ENCODE peak calls at places on chromosomes 11 and 22, in four cellular contexts. R is cardiac muscle cell, Y is upper lobe of right lung, L is Caco-2. V is an unnamed sample. For H3K36me3 and H3K9me3, the result is how much of the 10 kb centered on the place peaks cover.

GRCh38 chr22:24011735-24012068 is 598 bp downstream of the CABIN1 start:
- DNase-seq in R (no peak), Y (no peak), L (no peak), V (no peak)

GRCh38 chr22:19495562-19496323 is 16.0 kb downstream of the CDC45 start:
- DNase-seq in Y (no peak), L (no peak), R (peak), V (no peak)

GRCh38 chr11:126716456-126717083 is 284.0 kb downstream of the KIRREL3 start:
- DNase-seq in R (peak), L (no peak), Y (no peak), V (peak)

GRCh38 chr11:75283391-75283931 is 42.9 kb downstream of the TPBGL start:
- DNase-seq in R (no peak), Y (no peak), L (no peak), V (no peak)

GRCh38 chr11:85301895-85302678 is 325.1 kb downstream of the DLG2 start:
- DNase-seq in L (no peak), R (no peak), Y (no peak), V (no peak)

GRCh38 chr11:134574425-134574824 is 162.4 kb upstream of the B3GAT1 start:
- DNase-seq in Y (no peak), R (no peak), L (peak), V (no peak)

GRCh38 chr11:29184939-29185890 is 831.6 kb downstream of the KCNA4 start:
- DNase-seq in R (peak), L (no peak), Y (no peak), V (peak)

GRCh38 chr11:134527382-134528243 is 115.6 kb upstream of the B3GAT1 start:
- DNase-seq in Y (peak), R (no peak), L (peak), V (no peak)

GRCh38 chr22:44620129-44620840 is 81.7 kb upstream of the PRR5 start:
- DNase-seq in Y (no peak), L (peak), R (peak), V (no peak)

GRCh38 chr22:49677495-49677889 is 150.2 kb downstream of the BRD1 start:
- DNase-seq in R (no peak), L (no peak), Y (no peak), V (peak)

GRCh38 chr11:56396047-56396446 is 16.4 kb upstream of the OR5AL1 start:
- DNase-seq in L (no peak), R (no peak), Y (no peak), V (no peak)

GRCh38 chr11:47886096-47886495 is 37.9 kb upstream of the NUP160 start:
- DNase-seq in R (peak), L (no peak), Y (no peak), V (no peak)

DNA sequence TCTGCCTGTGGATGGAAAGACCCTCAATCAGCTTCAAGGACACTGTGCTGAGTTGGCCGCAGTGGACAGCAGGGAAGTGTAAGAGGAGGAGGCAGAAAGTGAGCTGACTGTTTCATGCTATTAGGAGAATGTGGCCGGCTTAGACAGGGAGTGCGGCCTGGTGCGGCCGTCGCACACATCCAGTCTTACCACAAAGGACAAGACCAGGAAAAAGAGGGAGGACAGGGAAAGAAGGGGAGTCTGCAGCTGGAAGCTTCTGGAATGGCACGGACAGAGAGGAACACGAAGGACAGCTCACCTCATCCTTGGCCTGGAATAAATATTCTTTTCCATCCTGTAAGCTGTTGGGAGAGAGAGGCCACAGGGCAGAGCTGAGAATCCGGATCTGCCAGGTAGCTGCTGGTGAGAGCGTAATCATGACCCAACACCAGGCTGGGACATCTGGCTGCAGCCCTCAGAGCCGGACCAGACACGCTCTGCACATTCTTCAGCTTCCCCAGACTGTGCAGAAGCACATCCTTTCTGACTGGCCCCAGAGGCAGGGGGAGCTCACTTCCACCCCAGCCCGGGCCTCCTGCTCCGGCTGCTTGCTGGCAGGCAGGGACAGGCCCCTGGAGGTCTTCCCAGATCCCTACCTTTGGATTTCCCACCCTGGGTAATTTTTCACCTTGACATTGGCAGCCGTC is 8.6 kb upstream of the RBM4B start:
- DNase-seq in L (peak), R (no peak), Y (peak), V (no peak)
- H3K36me3 ChIP-seq in L (under half), R (under half), Y (under half), V (under half)

DNA sequence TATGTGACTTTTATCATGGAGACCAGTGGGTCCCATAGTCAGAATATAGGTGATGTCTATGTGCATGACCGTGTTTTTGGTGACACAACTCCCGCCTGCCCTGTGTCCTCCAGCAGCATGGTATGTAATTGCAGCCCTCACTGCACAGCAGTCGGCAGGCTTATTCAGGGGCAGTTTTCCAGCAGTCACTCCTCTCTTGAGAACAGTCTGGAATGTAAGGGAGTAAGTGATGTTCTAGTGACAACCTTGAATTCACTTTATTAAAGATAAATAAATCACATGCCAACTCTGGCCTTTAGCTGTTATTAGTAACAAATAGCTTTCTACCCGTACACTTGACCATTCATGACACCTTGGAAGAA is 27.9 kb downstream of the ZNRF3 start:
- DNase-seq in Y (no peak), L (peak), R (no peak), V (no peak)
- H3K9me3 ChIP-seq in Y (under half), L (under half), R (under half), V (under half)

DNA sequence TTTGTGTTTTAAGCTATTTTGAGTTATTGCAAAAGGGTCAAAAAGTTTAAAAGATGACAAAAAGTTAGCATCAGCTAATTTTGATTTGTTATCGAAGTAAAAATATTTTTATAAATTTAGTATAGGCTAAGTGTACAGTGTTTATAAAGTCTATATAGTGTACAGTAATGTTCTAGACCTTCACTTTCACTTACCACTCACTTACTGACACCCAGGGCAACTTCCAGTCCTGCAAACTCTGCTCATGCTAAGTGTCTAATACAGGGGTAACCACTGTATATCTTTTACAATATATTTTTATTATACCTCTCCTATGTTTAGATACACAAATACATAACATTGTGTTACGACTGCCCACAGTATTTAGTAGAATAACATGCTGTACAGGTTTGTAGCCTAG is 59.7 kb downstream of the PDGFD start:
- DNase-seq in L (no peak), Y (no peak), R (no peak), V (no peak)
- H3K4me3 ChIP-seq in L (no peak), Y (no peak), R (no peak), V (no peak)

DNA sequence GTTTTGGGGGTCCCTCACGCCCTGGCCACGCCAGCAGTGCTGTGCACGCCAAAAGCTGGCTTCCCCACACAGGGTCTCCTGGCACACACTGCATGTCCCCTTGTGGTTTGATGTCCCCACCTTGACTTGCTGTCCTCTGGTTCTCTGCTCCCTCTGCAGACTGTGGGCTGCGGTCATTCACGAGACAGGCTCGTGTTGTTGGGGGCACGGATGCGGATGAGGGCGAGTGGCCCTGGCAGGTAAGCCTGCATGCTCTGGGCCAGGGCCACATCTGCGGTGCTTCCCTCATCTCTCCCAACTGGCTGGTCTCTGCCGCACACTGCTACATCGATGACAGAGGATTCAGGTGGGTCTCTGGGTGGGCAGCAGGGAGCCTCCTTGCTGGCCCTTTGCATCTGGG is 40.2 kb downstream of the ST14 start:
- DNase-seq in L (no peak), Y (no peak), R (no peak), V (no peak)
- H3K36me3 ChIP-seq in L (under half), Y (under half), R (under half), V (under half)

DNA sequence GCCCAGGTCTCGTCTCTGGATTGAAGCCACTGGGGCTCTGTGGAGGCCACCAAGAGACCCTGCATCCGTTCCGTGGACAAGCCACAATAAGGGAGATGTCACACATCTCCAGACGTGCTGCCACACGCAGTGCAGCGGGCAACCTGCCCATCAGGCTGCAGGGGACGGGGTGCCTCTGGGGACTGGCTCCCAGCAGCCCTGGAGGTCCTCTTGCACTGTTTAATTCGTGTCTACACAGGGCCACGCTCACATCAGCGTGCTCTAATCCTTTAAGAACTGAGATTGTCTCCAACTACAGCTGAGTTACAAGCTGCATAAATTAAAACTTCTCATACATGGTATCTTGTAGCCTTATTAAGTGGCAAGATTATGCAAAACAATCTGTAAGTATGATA is 1232.2 kb downstream of the BRD1 start:
- DNase-seq in L (no peak), Y (no peak), R (no peak), V (no peak)
- H3K9me3 ChIP-seq in L (under half), Y (under half), R (under half), V (under half)

GRCh38 chr11:123384116-123384515 is 46.0 kb upstream of the GRAMD1B start:
- DNase-seq in L (no peak), Y (no peak), R (no peak), V (no peak)

GRCh38 chr11:123378096-123378495 is 52.0 kb upstream of the GRAMD1B start:
- DNase-seq in L (no peak), Y (no peak), R (no peak), V (no peak)

GRCh38 chr11:123382555-123383074 is 47.5 kb upstream of the GRAMD1B start:
- DNase-seq in L (no peak), R (no peak), Y (no peak), V (no peak)

GRCh38 chr11:123381817-123382554 is 48.1 kb upstream of the GRAMD1B start:
- DNase-seq in Y (no peak), R (no peak), L (no peak), V (no peak)

GRCh38 chr11:123381149-123381548 is 48.9 kb upstream of the GRAMD1B start:
- DNase-seq in R (no peak), L (no peak), Y (no peak), V (no peak)
- H3K4me3 ChIP-seq in R (no peak), L (no peak), Y (no peak), V (no peak)

DNA sequence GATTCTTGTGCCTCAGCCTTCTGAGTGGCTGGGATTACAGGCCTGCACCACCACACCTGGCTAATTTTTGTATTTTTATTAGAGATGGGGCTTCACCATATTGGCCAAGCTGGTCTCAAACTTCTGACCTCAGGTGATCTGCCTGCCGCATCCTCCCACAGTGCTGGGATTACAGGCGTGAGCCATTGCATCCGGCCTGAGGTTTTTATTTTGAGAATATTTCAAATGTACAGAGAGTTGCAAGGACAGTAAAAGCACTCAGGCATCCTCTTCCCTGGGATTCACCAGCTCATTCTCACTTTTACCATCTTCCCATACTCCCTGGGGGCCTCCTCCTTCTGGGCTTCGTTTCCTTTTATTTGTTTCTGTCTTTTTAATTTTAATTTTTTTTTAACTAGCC is 12.1 kb downstream of the MED15 start:
- DNase-seq in L (no peak), R (no peak), Y (no peak), V (no peak)
- H3K36me3 ChIP-seq in L (under half), R (under half), Y (under half), V (half or more)

DNA sequence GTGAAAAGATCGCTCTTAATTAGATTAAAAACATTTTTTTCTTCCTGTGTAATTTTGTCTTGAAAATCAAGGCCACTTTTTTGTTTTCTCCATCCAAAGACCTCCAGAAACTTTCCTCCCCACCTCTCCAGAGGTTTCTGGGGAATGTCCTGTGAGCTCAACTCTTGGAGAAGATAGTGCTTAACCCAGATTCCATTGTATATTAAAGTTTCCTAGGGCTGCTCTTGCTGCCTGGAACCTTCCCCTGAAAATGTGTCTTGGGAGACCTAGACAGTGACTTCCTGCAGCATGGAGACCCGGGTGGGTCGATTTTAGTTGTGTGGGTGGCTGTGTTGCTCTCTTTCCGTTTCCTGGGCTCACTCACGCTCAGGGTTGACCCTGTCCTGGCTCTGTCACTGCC is 47.4 kb downstream of the KCNQ1OT1 start:
- DNase-seq in R (no peak), L (no peak), Y (peak), V (no peak)
- H3K9me3 ChIP-seq in R (under half), L (half or more), Y (under half), V (under half)

GRCh38 chr22:37925311-37925710 is 19.2 kb downstream of the MICALL1 start:
- DNase-seq in R (no peak), Y (no peak), L (no peak), V (no peak)

GRCh38 chr22:37924386-37925065 is 18.4 kb downstream of the MICALL1 start:
- DNase-seq in L (no peak), R (no peak), Y (no peak), V (no peak)

GRCh38 chr22:37926358-37926757 is 20.3 kb downstream of the MICALL1 start:
- DNase-seq in Y (no peak), L (no peak), R (no peak), V (no peak)

GRCh38 chr22:37927129-37927936 is 21.2 kb downstream of the MICALL1 start:
- DNase-seq in L (no peak), Y (no peak), R (no peak), V (no peak)

DNA sequence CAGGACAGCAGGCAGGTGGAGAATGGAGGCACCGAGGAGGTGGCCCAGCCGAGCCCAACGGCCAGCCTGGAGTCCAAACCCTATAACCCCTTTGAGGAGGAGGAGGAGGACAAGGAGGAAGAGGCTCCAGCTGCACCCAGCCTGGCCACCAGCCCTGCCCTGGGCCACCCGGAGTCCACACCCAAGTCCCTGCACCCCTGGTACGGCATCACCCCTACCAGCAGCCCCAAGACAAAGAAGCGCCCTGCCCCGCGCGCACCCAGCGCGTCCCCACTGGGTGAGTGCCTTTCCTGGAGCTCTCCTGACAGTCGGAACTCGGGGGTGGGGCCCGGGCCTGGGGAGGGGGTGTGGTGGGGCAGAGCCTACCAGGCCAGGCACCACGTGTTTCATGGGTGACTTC is 19.7 kb downstream of the MICALL1 start:
- DNase-seq in R (no peak), L (no peak), Y (no peak), V (no peak)
- H3K4me3 ChIP-seq in R (no peak), L (no peak), Y (no peak), V (no peak)

DNA sequence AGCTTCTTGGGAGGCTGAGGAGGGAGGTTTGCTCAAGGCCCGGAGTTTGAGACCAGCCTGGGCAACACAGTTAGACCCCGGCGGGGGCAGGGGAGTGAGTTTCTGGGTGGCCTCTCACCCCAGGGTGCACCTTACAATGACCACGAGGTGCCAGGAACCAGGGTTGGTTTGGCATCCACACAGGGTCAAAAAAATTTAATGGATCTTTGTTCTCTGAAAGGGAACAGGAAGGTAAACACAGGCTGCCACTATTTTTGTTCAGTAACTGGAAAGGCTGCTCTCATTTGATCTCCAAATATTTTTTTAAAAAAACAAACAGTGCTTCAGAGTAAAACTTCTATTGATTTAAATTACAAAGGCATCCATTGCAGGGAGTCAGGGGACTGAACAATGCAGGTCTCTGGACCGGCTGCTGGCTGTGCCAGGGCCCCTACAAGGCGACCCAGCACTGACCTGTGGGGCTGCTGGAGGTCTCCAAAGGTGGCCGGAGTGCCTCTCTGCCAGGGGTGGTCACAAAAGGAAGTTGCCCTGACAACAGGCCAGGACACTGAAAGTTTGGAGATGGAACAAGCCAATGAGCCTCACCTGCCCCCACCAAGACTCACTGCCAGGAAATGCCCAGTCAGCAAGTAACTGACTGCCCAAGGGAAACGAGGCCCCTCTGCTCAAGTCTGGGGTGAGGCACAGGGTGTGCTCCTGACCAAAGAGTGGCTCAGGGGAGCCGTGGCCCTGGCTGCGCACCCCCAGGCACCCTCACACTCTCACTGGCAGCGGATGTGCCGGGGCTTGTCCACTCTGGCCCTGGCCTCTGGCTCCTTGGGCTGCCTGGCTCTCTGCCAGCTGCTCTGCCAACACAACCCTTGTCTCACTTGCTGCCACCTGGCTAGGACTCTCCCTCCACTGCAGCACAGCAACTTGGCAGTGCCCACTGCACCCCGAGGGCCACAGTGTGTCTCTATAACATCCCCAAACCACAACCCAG is 51.8 kb downstream of the ARFGAP3 start:
- DNase-seq in R (no peak), Y (peak), L (no peak), V (peak)
- H3K36me3 ChIP-seq in R (under half), Y (half or more), L (under half), V (half or more)

V was measured in SJSA1.